ENCODE peak calls at places on chromosomes 13 and 19, in five cellular contexts. E is prostate gland, W is tibial nerve, M is IMR-90, X is Peyer's patch. Z is an unnamed sample.

GRCh38 chr13:30119476-30119875 is 187.9 kb downstream of the KATNAL1 start:
- DNase-seq in E (peak; percentile 48), W (no peak), M (peak; percentile 64), X (no peak), Z (no peak)

GRCh38 chr13:79282976-79283375 is 123.1 kb downstream of the RBM26 start:
- DNase-seq in M (no peak), X (no peak), E (no peak), W (no peak), Z (no peak)

GRCh38 chr13:112859817-112860190 is 109.2 kb upstream of the MCF2L start:
- DNase-seq in W (peak; percentile 65), X (peak; percentile 70), E (no peak), M (peak; percentile 82), Z (no peak)

GRCh38 chr19:33156354-33156753 is 24.4 kb downstream of the WDR88 start:
- DNase-seq in E (no peak), M (peak; percentile 41), X (no peak), W (no peak), Z (no peak)

GRCh38 chr13:45422731-45423130 is 4.6 kb upstream of the SLC25A30 start:
- DNase-seq in E (no peak), M (no peak), W (no peak), X (no peak), Z (no peak)

GRCh38 chr13:46679369-46680180 is 117.4 kb downstream of the ESD start:
- DNase-seq in E (no peak), X (peak; percentile 62), W (peak; percentile 46), M (peak; percentile 70), Z (no peak)

GRCh38 chr13:93758575-93758974 is 532.0 kb downstream of the GPC6 start:
- DNase-seq in X (no peak), W (no peak), M (peak; percentile 57), E (no peak), Z (no peak)

GRCh38 chr13:31765441-31765840 is 26.1 kb downstream of the RXFP2 start:
- DNase-seq in E (no peak), X (no peak), M (peak; percentile 89), W (no peak), Z (no peak)

GRCh38 chr19:28878862-28879566 is 333.9 kb downstream of the UQCRFS1 start:
- DNase-seq in X (peak; percentile 60), M (peak; percentile 71), E (peak; percentile 53), W (peak; percentile 59), Z (peak; percentile 77)

GRCh38 chr19:48674216-48674809 is 1.5 kb upstream of the NTN5 start:
- DNase-seq in E (no peak), M (no peak), W (no peak), X (no peak), Z (no peak)

GRCh38 chr19:12783849-12784393 is 7.4 kb upstream of the JUNB start:
- DNase-seq in M (no peak), E (peak; percentile 43), W (no peak), X (peak; percentile 75), Z (no peak)

GRCh38 chr19:12784394-12784870 is 6.9 kb upstream of the JUNB start:
- DNase-seq in M (peak; percentile 46), W (no peak), X (no peak), E (no peak), Z (no peak)

GRCh38 chr19:12782424-12783225 is 7.3 kb upstream of the HOOK2 start:
- DNase-seq in X (peak; percentile 94), W (peak; percentile 81), E (peak; percentile 67), M (peak; percentile 85), Z (peak; percentile 80)

GRCh38 chr19:12782174-12782423 is 6.7 kb upstream of the HOOK2 start:
- DNase-seq in X (peak; percentile 94), M (no peak), W (peak; percentile 72), E (peak; percentile 44), Z (no peak)

GRCh38 chr19:12783226-12783848 is 7.9 kb upstream of the JUNB start:
- DNase-seq in W (no peak), X (no peak), E (no peak), M (no peak), Z (no peak)
- TF ChIP-seq POLR2A in W (no peak), X (no peak), E (no peak), M (peak; percentile 16), Z (no peak)

DNA sequence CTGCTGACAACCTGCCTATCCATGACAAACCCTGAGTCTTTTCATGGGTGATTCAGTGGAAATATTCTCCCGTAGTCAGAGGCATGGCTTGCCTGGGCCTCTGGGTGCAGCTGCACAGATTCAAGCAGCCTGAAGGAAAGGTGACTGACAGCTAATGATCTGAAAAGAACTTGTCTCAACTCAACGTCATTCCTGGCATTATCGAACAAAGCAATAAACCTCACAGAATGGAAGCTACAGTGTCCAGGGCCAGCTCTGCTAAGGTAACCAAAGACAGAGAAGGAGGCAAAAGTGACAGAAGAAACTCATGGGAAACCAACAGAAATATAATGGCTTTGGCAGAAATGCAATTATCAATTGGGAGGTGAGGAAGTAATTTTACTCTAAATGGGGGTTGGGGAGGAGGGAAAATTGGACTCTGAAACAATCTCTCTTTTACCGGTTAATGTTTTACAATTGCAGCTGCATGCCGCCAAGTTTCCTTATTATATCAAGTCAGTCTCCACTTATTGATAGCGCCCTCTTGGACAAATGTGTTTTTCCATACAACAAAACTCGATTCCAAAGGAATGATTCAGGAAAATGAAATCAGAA is 12.9 kb downstream of the STARD13 start:
- DNase-seq in X (peak; percentile 59), E (no peak), W (no peak), M (no peak), Z (peak; percentile 54)
- H3K27ac ChIP-seq in X (peak overlapping the region; percentile 37), E (no peak overlapping the region), W (peak overlapping the region; percentile 73), M (peak overlapping the region; percentile 5), Z (peak overlapping the region; percentile 81)

GRCh38 chr19:42279902-42280760 is 11.1 kb downstream of the CIC start:
- DNase-seq in E (peak; percentile 92), M (peak; percentile 83), W (peak; percentile 93), X (peak; percentile 95), Z (peak; percentile 88)
- TF ChIP-seq POLR2A in E (peak; percentile 75), M (no peak), W (peak; percentile 22), X (no peak), Z (no peak)

GRCh38 chr19:56133858-56134654 is 7.0 kb upstream of the ZNF444 start:
- DNase-seq in W (no peak), M (peak; percentile 17), E (no peak), X (no peak), Z (no peak)
- H3K27ac ChIP-seq in W (no peak overlapping the region), M (no peak overlapping the region), E (no peak overlapping the region), X (no peak overlapping the region), Z (no peak overlapping the region)

GRCh38 chr19:13102666-13103584 is at the start of gene LYL1:
- DNase-seq in X (peak; percentile 91), M (no peak), W (peak; percentile 43), E (no peak), Z (peak; percentile 86)
- TF ChIP-seq POLR2A in X (peak; percentile 12), M (no peak), W (no peak), E (no peak), Z (no peak)

GRCh38 chr13:57739089-57739488 is 107.5 kb downstream of the PCDH17 start:
- DNase-seq in E (no peak), X (no peak), M (no peak), W (no peak), Z (no peak)

GRCh38 chr13:57739791-57740190 is 108.2 kb downstream of the PCDH17 start:
- DNase-seq in X (no peak), M (no peak), E (no peak), W (no peak), Z (no peak)

GRCh38 chr13:57740719-57741118 is 109.2 kb downstream of the PCDH17 start:
- DNase-seq in W (no peak), E (no peak), X (no peak), M (no peak), Z (no peak)
- H3K27ac ChIP-seq in W (no peak overlapping the region), E (no peak overlapping the region), X (no peak overlapping the region), M (no peak overlapping the region), Z (no peak overlapping the region)

GRCh38 chr19:37778613-37779138 is 710 bp downstream of the ZNF573 start:
- DNase-seq in E (no peak), W (no peak), M (peak; percentile 0), X (no peak), Z (no peak)

GRCh38 chr19:37779139-37780035 is at the start of gene ZNF573:
- DNase-seq in M (peak; percentile 87), E (peak; percentile 89), X (peak; percentile 94), W (peak; percentile 86), Z (peak; percentile 82)
- TF ChIP-seq POLR2A in M (peak; percentile 69), E (peak; percentile 27), X (no peak), W (no peak), Z (no peak)

DNA sequence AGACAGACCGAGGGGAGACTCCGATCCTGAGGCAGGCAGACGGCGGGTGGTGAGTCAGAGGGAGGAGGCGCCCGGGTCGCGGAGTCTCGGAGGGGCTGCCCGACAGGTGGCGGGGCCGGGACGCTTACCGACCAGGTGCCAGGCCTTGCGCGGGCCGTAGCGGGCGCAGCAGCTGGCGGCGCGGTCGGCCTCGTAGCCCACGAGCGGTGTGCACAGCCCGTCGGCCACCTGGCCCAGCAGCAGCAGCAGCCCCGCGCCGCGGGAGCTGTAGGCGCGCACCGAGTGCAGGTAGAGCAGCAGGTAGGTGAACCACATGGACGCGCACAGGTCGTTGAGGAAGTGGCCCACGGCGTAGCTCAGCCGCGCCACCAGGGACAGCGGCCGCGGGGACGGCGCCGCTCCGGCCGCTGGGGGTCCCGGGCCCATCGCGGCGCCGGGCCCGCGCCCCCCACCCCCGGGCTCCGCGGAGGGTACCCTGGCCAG is 367 bp downstream of the MFSD12 start:
- DNase-seq in W (no peak), M (peak; percentile 35), X (peak; percentile 75), E (peak; percentile 23), Z (peak; percentile 48)
- H3K27ac ChIP-seq in W (peak overlapping the region; percentile 73), M (peak overlapping the region; percentile 60), X (peak overlapping the region; percentile 79), E (no peak overlapping the region), Z (peak overlapping the region; percentile 60)

GRCh38 chr19:10309423-10309822 is at the start of gene ZGLP1:
- DNase-seq in E (no peak), X (no peak), M (no peak), W (no peak), Z (no peak)
- TF ChIP-seq POLR2A in E (no peak), X (no peak), M (no peak), W (no peak), Z (no peak)

Z was measured in stomach.